ENCODE peak calls at places on chromosomes 1 and 21, in five cellular contexts. A is stomach, Z is SK-N-SH, N is transverse colon, W is suprapubic skin. C is an unnamed sample.

GRCh38 chr1:2840036-2840809 is 38.7 kb upstream of the TTC34 start:
- DNase-seq in Z (no peak), W (no peak), A (no peak), N (no peak), C (no peak)

GRCh38 chr1:153231363-153231762 is 14.0 kb downstream of the PRR9 start:
- DNase-seq in A (peak), Z (no peak), N (peak), W (no peak), C (no peak)

GRCh38 chr1:68322096-68322495 is 89.8 kb upstream of the WLS start:
- DNase-seq in W (no peak), A (no peak), Z (no peak), N (no peak), C (no peak)

GRCh38 chr1:19752083-19752696 is 47.5 kb downstream of the TMCO4 start:
- DNase-seq in Z (peak), N (no peak), A (no peak), W (no peak), C (no peak)

GRCh38 chr1:6269997-6270401 is 9.1 kb upstream of the GPR153 start:
- DNase-seq in Z (peak), A (no peak), W (no peak), N (peak), C (no peak)

GRCh38 chr1:200182701-200183100 is 155.2 kb downstream of the NR5A2 start:
- DNase-seq in N (no peak), Z (no peak), A (no peak), W (no peak), C (no peak)

GRCh38 chr1:47703981-47704596 is 266.2 kb downstream of the FOXD2 start:
- DNase-seq in Z (no peak), W (no peak), N (no peak), A (no peak), C (no peak)

GRCh38 chr1:14954930-14955329 is 198.6 kb upstream of the TMEM51 start:
- DNase-seq in W (no peak), A (no peak), N (no peak), Z (no peak), C (no peak)

GRCh38 chr1:245008761-245009160 is 144.4 kb upstream of the HNRNPU start:
- DNase-seq in Z (no peak), A (no peak), N (no peak), W (no peak), C (no peak)

GRCh38 chr1:220410681-220411080 is 117.3 kb upstream of the MARK1 start:
- DNase-seq in A (no peak), Z (no peak), W (no peak), N (no peak), C (no peak)

GRCh38 chr1:197944485-197944884 is 27.3 kb downstream of the LHX9 start:
- DNase-seq in A (no peak), N (no peak), Z (no peak), W (no peak), C (no peak)

GRCh38 chr1:3570081-3570986 is 41.0 kb downstream of the MEGF6 start:
- DNase-seq in W (no peak), N (no peak), A (no peak), Z (no peak), C (no peak)

GRCh38 chr1:91673603-91674002 is 173.0 kb downstream of the CDC7 start:
- DNase-seq in Z (no peak), W (no peak), N (no peak), A (no peak), C (peak)

GRCh38 chr1:154425172-154425571 is 20.0 kb downstream of the IL6R start:
- DNase-seq in N (no peak), W (no peak), Z (no peak), A (no peak), C (no peak)

GRCh38 chr1:201937624-201938212 is 8.6 kb downstream of the LMOD1 start:
- DNase-seq in N (no peak), W (no peak), A (no peak), Z (no peak), C (no peak)

GRCh38 chr1:153833171-153833570 is 58.0 kb downstream of the SLC27A3 start:
- DNase-seq in A (no peak), N (no peak), W (no peak), Z (no peak), C (no peak)

GRCh38 chr21:32366191-32366590 is 26.6 kb downstream of the URB1 start:
- DNase-seq in W (no peak), N (no peak), A (no peak), Z (no peak), C (no peak)

GRCh38 chr1:29384496-29385015 is 148.2 kb downstream of the PTPRU start:
- DNase-seq in W (peak), N (no peak), Z (no peak), A (no peak), C (no peak)

GRCh38 chr1:218810336-218810735 is 363.3 kb upstream of the LYPLAL1 start:
- DNase-seq in W (no peak), N (no peak), Z (no peak), A (no peak), C (no peak)

GRCh38 chr1:237562247-237562823 is 328.4 kb downstream of the ZP4 start:
- DNase-seq in A (no peak), Z (peak), W (no peak), N (no peak), C (no peak)

GRCh38 chr1:71979947-71980346 is 302.4 kb downstream of the NEGR1 start:
- DNase-seq in N (no peak), Z (no peak), A (no peak), W (no peak), C (no peak)

GRCh38 chr1:197486948-197487347 is 218.9 kb downstream of the CRB1 start:
- DNase-seq in N (no peak), A (no peak), Z (no peak), W (no peak), C (no peak)

GRCh38 chr21:44523567-44524181 is 16.3 kb downstream of the KRTAP10-1 start:
- DNase-seq in N (no peak), W (no peak), Z (no peak), A (no peak), C (no peak)

GRCh38 chr1:178784131-178784536 is 59.1 kb downstream of the RALGPS2 start:
- DNase-seq in Z (no peak), A (no peak), W (no peak), N (no peak), C (no peak)

GRCh38 chr1:50152236-50152635 is 43.5 kb downstream of the ELAVL4 start:
- DNase-seq in Z (no peak), N (no peak), W (no peak), A (no peak), C (no peak)

GRCh38 chr1:165936542-165936941 is 109.1 kb downstream of the UCK2 start:
- DNase-seq in W (no peak), A (no peak), N (no peak), Z (no peak), C (no peak)

GRCh38 chr1:51535006-51535592 is 16.0 kb upstream of the EPS15 start:
- DNase-seq in W (no peak), A (peak), Z (peak), N (peak), C (no peak)

GRCh38 chr1:27033059-27033746 is 20.6 kb upstream of the TENT5B start:
- DNase-seq in Z (no peak), W (no peak), A (peak), N (peak), C (no peak)

GRCh38 chr1:197738927-197739326 is 36.4 kb downstream of the DENND1B start:
- DNase-seq in Z (no peak), W (no peak), A (no peak), N (no peak), C (no peak)

GRCh38 chr1:32266926-32267645 is 16.0 kb downstream of the LCK start:
- DNase-seq in Z (no peak), A (no peak), W (no peak), N (no peak), C (no peak)

GRCh38 chr1:54439550-54440223 is 33.5 kb upstream of the SSBP3 start:
- DNase-seq in W (peak), Z (no peak), N (no peak), A (no peak), C (no peak)

GRCh38 chr1:111032295-111032897 is 68.7 kb upstream of the LRIF1 start:
- DNase-seq in W (no peak), N (peak), A (no peak), Z (peak), C (no peak)

GRCh38 chr1:84698151-84698651 is 7.9 kb upstream of the SSX2IP start:
- DNase-seq in W (no peak), A (no peak), Z (no peak), N (no peak), C (no peak)

GRCh38 chr1:43779266-43779665 is 71.9 kb downstream of the ST3GAL3 start:
- DNase-seq in Z (no peak), N (no peak), W (no peak), A (no peak), C (no peak)

DNA sequence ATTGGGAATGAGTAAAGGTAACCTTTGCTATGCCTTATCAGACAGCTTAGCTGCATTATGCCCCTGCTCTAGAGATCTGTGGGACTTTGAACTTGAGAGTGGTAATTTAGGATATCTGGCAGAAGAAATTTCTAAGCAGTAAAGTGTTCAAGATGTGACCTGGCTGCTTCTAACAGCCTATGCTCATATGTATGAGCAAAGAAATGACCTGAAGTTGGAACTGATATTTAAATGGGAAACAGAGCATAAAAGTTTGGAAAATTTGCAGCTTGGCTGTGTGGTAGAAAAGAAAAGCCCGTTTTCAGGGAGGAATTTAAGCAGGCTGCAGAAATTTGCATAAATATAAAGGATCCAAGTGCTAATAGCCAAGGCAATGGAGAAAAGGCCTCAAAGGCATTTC is 90.4 kb downstream of the HHIPL2 start:
- DNase-seq in N (no peak), W (no peak), Z (no peak), A (no peak), C (no peak)
- TF ChIP-seq POLR2AphosphoS5 in N (no peak), W (no peak), Z (no peak), A (no peak), C (no peak)

GRCh38 chr1:89720839-89721238 is 87.9 kb downstream of the LRRC8C start:
- DNase-seq in N (no peak), A (no peak), W (no peak), Z (no peak), C (no peak)

GRCh38 chr1:89723144-89723543 is 90.2 kb downstream of the LRRC8C start:
- DNase-seq in A (no peak), N (no peak), W (no peak), Z (no peak), C (no peak)

GRCh38 chr1:89719502-89720306 is 86.8 kb downstream of the LRRC8C start:
- DNase-seq in N (no peak), A (no peak), W (no peak), Z (peak), C (no peak)

GRCh38 chr1:89723863-89724262 is 90.9 kb downstream of the LRRC8C start:
- DNase-seq in A (no peak), Z (no peak), W (no peak), N (no peak), C (no peak)

GRCh38 chr1:89721351-89721750 is 88.4 kb downstream of the LRRC8C start:
- DNase-seq in N (no peak), W (no peak), A (no peak), Z (no peak), C (no peak)
- TF ChIP-seq EP300 in N (no peak), W (no peak), A (no peak), Z (no peak), C (no peak)

DNA sequence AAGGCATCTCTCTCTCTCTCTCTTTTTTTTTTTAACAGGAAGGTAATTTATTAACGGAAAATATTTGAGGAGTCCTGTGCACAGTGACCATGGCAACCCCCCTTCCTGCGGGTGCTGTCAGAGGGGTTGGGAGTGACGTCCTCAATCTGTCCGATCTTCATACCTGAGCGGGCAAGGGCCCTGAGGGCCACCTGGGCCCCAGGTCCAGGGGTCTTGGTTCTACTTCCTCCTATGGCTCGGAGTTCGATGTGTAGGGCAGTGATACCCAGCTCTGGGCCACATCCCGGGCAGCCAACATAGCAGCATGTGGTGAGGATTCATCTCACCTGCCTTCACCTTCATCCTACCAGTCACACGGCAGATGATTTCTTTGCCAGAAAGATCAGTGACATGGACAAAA is 11.0 kb downstream of the MAPKAPK2 start:
- DNase-seq in N (no peak), W (no peak), A (no peak), Z (no peak), C (no peak)
- TF ChIP-seq POLR2AphosphoS5 in N (no peak), W (no peak), A (no peak), Z (no peak), C (no peak)

GRCh38 chr1:87644500-87645245 is 316.0 kb downstream of the LMO4 start:
- DNase-seq in A (no peak), W (no peak), Z (no peak), N (no peak), C (no peak)
- TF ChIP-seq EP300 in A (no peak), W (no peak), Z (no peak), N (no peak), C (no peak)

GRCh38 chr1:17642169-17642568 is 102.7 kb downstream of the ARHGEF10L start:
- DNase-seq in N (no peak), W (no peak), Z (no peak), A (no peak), C (no peak)

GRCh38 chr1:17643861-17644703 is 104.6 kb downstream of the ARHGEF10L start:
- DNase-seq in N (no peak), A (no peak), Z (no peak), W (no peak), C (no peak)

GRCh38 chr1:17640411-17640810 is 100.9 kb downstream of the ARHGEF10L start:
- DNase-seq in N (no peak), W (no peak), A (no peak), Z (no peak), C (no peak)

GRCh38 chr1:17639703-17640340 is 100.3 kb downstream of the ARHGEF10L start:
- DNase-seq in N (no peak), W (no peak), A (no peak), Z (no peak), C (no peak)

GRCh38 chr1:17640975-17641374 is 101.5 kb downstream of the ARHGEF10L start:
- DNase-seq in A (no peak), W (no peak), N (no peak), Z (peak), C (no peak)
- TF ChIP-seq POLR2AphosphoS5 in A (no peak), W (no peak), N (no peak), Z (no peak), C (no peak)

GRCh38 chr1:52814465-52814864 is 28.1 kb upstream of the ZYG11A start:
- DNase-seq in Z (no peak), N (no peak), W (no peak), A (no peak), C (no peak)
- TF ChIP-seq EP300 in Z (no peak), N (no peak), W (no peak), A (no peak), C (no peak)

DNA sequence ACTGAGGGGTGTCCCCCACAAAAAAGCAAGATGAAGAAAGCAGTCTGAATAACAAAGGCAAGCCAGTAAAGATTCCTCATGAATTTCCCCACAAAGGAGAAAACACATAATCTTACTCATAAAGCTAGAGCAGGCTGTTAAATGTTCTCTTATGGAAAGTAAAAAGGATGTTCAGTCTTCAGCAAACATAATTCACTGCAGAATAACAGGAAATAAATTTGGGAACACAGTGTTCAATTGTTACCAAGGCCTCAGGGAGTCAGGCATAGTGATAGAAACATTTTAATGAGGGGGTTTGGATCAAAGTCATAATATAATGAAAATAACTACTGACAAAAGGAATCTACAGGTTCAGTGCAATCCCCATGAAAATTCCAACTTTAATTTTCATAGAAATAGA is 297.6 kb downstream of the DPYD start:
- DNase-seq in Z (no peak), W (no peak), A (no peak), N (no peak), C (no peak)
- TF ChIP-seq POLR2AphosphoS5 in Z (no peak), W (no peak), A (no peak), N (no peak), C (no peak)

C was measured in esophagus muscularis mucosa.